ENCODE peak calls at places on chromosomes 4 and X, in ten cellular contexts. S is upper lobe of left lung, P is A549, E is HepG2, I is K562, H is ovary, Q is tibial nerve, W is esophagus muscularis mucosa, V is SK-N-SH, L is H1. B is an unnamed sample. For H3K4me1, the result is how much of the 10 kb centered on the place peaks cover.

GRCh38 chrX:38232287-38232686 is 11.6 kb upstream of the SRPX start:
- DNase-seq in S (no peak), P (no peak), E (no peak), I (no peak), H (no peak), Q (no peak), W (no peak), V (no peak), L (no peak), B (no peak)

GRCh38 chr4:171954650-171955049 is 141.4 kb downstream of the GALNTL6 start:
- DNase-seq in S (no peak), P (peak), E (no peak), I (no peak), H (no peak), Q (no peak), W (no peak), V (no peak), L (no peak), B (no peak)

GRCh38 chrX:1421433-1422134 is 29.7 kb upstream of the SLC25A6 start:
- DNase-seq in S (no peak), P (peak), E (no peak), I (no peak), H (no peak), Q (no peak), W (no peak), V (no peak), L (no peak), B (no peak)

GRCh38 chrX:57266871-57267270 is 19.6 kb upstream of the FAAH2 start:
- DNase-seq in S (no peak), P (no peak), E (no peak), I (no peak), H (no peak), Q (no peak), W (no peak), V (no peak), L (no peak), B (no peak)

GRCh38 chrX:111168314-111168713 is 72.3 kb downstream of the PAK3 start:
- DNase-seq in S (no peak), P (peak), E (peak), I (peak), H (no peak), Q (no peak), W (no peak), V (peak), L (no peak), B (no peak)

GRCh38 chr4:38782452-38783108 is at the start of gene TLR10:
- DNase-seq in S (no peak), P (peak), E (peak), I (peak), H (no peak), Q (peak), W (no peak), V (peak), L (no peak), B (peak)

GRCh38 chr4:74682567-74683359 is 111.6 kb downstream of the BTC start:
- DNase-seq in S (no peak), P (peak), E (peak), I (peak), H (no peak), Q (no peak), W (no peak), V (no peak), L (no peak), B (peak)

GRCh38 chrX:115960440-115961084 is 210.0 kb upstream of the AGTR2 start:
- DNase-seq in S (no peak), P (peak), E (no peak), I (no peak), H (no peak), Q (no peak), W (no peak), V (no peak), L (no peak), B (no peak)

GRCh38 chr4:147879676-147880075 is 147.8 kb downstream of the ARHGAP10 start:
- DNase-seq in S (no peak), P (no peak), E (no peak), I (no peak), H (no peak), Q (no peak), W (no peak), V (no peak), L (no peak), B (no peak)

GRCh38 chr4:37644962-37645361 is 41.2 kb downstream of the RELL1 start:
- DNase-seq in S (no peak), P (peak), E (no peak), I (no peak), H (no peak), Q (no peak), W (no peak), V (no peak), L (no peak), B (no peak)

GRCh38 chr4:1592179-1593037 is 91.7 kb downstream of the FAM53A start:
- DNase-seq in S (peak), P (no peak), E (no peak), I (no peak), H (no peak), Q (no peak), W (no peak), V (no peak), L (no peak), B (no peak)

GRCh38 chr4:147312376-147313046 is 168.4 kb upstream of the EDNRA start:
- DNase-seq in S (no peak), P (no peak), E (no peak), I (no peak), H (peak), Q (no peak), W (no peak), V (no peak), L (no peak), B (no peak)

DNA sequence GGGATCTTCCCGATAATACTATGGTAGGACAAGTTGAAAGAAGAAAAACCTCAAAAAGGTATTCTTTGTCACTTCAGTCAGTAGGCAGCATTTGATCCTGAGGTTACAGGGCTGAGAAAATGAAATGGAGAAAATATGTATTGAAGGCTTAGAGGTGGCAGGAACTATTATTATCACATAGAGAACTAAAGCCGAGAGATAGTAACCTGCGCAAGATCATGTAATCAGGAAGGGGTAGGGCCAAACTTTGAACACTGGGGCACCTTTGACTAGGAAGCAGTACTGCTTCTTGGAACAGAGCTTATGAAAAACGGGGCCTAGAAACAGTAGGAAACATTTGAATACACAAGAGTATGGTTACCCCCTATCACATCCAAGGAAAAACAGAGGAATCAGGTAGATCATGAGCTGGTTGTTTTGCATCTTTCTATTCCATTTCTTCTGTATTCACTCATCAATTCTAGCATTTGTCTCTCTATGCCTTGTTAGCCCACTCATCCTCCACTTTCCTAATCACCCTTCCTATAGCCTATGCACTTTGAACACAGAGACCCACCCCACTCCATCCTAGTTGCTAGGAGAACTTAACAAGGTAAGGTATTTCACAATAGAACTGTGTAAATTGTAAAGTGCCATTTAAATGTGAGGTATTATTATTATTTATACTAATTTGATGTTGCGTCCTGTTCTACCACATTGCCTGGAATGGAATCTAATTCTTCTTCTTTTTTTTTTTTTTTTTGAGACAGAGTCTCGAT is 34.6 kb upstream of the SLC9A7 start:
- DNase-seq in S (no peak), P (no peak), E (peak), I (no peak), H (no peak), Q (no peak), W (no peak), V (no peak), L (no peak), B (no peak)
- H3K27ac ChIP-seq in S (no peak), P (peak), E (no peak), I (no peak), H (no peak), Q (no peak), W (no peak), V (peak), L (no peak), B (no peak)

DNA sequence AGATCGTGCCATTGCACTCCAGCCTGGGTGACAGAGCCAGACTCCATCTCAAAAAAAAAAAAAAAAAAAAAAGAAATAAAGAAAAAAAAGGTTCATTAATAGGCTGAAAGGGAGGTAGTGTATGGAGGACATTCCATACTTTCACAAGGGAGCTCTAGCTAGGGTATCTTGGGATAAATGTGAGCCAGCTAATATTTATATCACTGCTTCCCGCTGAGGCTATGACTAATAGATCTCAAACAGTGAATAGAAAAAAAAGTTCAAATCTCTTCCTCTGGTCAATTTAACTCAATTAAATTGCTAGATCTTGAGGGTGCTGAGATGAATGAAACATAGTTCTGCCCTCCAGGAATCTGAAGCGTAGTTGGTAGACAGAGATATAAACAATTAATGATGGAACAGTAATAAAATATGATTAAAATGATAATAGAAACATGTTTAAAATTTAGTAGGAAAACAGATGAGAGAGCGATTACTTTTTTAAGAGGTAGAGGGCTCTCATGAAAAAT is 55.7 kb upstream of the SHISA3 start:
- DNase-seq in S (no peak), P (no peak), E (no peak), I (no peak), H (no peak), Q (no peak), W (no peak), V (no peak), L (no peak), B (no peak)
- TF ChIP-seq EP300 in S (no peak), P (no peak), E (no peak), I (no peak), H (no peak), Q (no peak), W (no peak), V (no peak), L (no peak), B (no peak)

DNA sequence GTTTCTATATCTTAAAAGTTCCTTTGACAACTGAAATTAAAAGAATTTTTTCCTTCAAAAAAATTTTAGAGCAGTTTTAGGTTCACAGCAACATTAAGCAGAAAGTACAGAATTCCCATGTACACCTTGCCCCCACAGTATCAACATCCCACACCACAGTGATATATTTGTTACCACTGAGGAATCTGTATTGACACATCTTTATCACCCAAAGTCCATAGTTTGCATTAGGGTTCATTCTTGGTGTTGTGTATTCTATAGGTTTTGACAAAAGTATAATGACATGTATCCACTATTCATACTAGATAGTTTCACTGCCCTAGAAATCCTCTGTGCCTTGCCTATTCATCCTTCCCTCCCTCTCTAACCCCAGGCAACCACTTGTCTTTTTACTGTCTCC is 43.7 kb downstream of the FNIP2 start:
- DNase-seq in S (no peak), P (no peak), E (peak), I (no peak), H (no peak), Q (no peak), W (no peak), V (no peak), L (no peak), B (no peak)
- H3K4me1 ChIP-seq in S (half or more), P (under half), E (half or more), I (under half), H (under half), Q (half or more), W (half or more), V (under half), L (under half), B (half or more)

GRCh38 chr4:149029056-149029651 is 586.9 kb upstream of the NR3C2 start:
- DNase-seq in S (no peak), P (peak), E (peak), I (no peak), H (no peak), Q (no peak), W (no peak), V (no peak), L (no peak), B (peak)
- H3K27ac ChIP-seq in S (no peak), P (no peak), E (no peak), I (no peak), H (no peak), Q (no peak), W (no peak), V (no peak), L (no peak), B (no peak)

GRCh38 chrX:53316121-53316859 is 34.9 kb upstream of the IQSEC2 start:
- DNase-seq in S (no peak), P (no peak), E (no peak), I (peak), H (no peak), Q (no peak), W (no peak), V (no peak), L (no peak), B (no peak)

GRCh38 chrX:53313746-53314105 is 32.3 kb upstream of the IQSEC2 start:
- DNase-seq in S (no peak), P (no peak), E (no peak), I (no peak), H (no peak), Q (no peak), W (no peak), V (no peak), L (no peak), B (no peak)

GRCh38 chrX:53309837-53310236 is 28.5 kb upstream of the IQSEC2 start:
- DNase-seq in S (no peak), P (no peak), E (no peak), I (no peak), H (no peak), Q (no peak), W (no peak), V (no peak), L (no peak), B (no peak)

GRCh38 chrX:53316860-53317237 is 35.5 kb upstream of the IQSEC2 start:
- DNase-seq in S (no peak), P (no peak), E (no peak), I (no peak), H (no peak), Q (no peak), W (no peak), V (no peak), L (no peak), B (no peak)

GRCh38 chrX:53312946-53313745 is 31.8 kb upstream of the IQSEC2 start:
- DNase-seq in S (no peak), P (peak), E (peak), I (peak), H (peak), Q (peak), W (no peak), V (peak), L (peak), B (peak)
- TF ChIP-seq EP300 in S (no peak), P (no peak), E (no peak), I (no peak), H (no peak), Q (no peak), W (no peak), V (no peak), L (no peak), B (no peak)

DNA sequence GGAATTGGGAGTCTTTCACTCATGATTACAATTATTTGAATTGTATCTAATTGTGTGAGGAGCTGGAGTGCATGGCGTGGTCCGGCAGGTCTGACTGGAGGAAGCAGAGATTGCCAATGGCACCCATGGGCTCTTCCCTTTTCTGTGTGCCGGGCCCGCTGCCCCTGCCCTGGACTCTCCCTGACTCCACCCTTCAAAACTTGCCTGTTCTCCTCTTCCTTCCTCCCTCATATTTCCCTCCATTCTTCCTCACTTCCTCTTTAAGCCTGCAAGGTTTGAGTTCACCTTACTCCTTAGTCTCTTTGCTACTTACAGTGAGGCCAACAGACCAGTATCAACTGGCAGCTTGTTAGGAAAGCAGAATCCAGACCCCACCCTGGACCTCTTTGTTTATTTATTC is 6.5 kb upstream of the STBD1 start:
- DNase-seq in S (peak), P (no peak), E (no peak), I (no peak), H (no peak), Q (no peak), W (no peak), V (no peak), L (no peak), B (no peak)
- H3K4me1 ChIP-seq in S (under half), P (under half), E (under half), I (under half), H (under half), Q (under half), W (under half), V (under half), L (under half), B (under half)